ENCODE peak calls at places on chromosome 19, in four cellular contexts. B, N, X and S are unnamed samples.

GRCh38 chr19:47729468-47729798 is 15.9 kb upstream of the NOP53 start:
- DNase-seq in X (peak; percentile 57), N (no peak), B (no peak), S (no peak)

GRCh38 chr19:29404951-29405727 is 120.7 kb upstream of the VSTM2B start:
- DNase-seq in N (no peak), B (peak; percentile 90), X (no peak), S (no peak)

GRCh38 chr19:54310543-54310942 is 2.4 kb downstream of the LILRA5 start:
- DNase-seq in N (no peak), X (no peak), B (no peak), S (no peak)

GRCh38 chr19:23033721-23034120 is 30.7 kb upstream of the ZNF728 start:
- DNase-seq in X (no peak), N (no peak), B (no peak), S (no peak)

GRCh38 chr19:46624958-46625661 is at the start of gene PTGIR:
- DNase-seq in N (no peak), X (peak; percentile 62), B (no peak), S (peak; percentile 74)

GRCh38 chr19:41921280-41922219 is 6.7 kb downstream of the ERFL start:
- DNase-seq in X (no peak), B (no peak), N (no peak), S (no peak)

GRCh38 chr19:14476663-14477401 is 1.7 kb upstream of the PTGER1 start:
- DNase-seq in X (peak; percentile 54), N (peak; percentile 55), B (no peak), S (no peak)

GRCh38 chr19:12834418-12834943 is at the start of gene RTBDN:
- DNase-seq in B (no peak), N (no peak), X (no peak), S (no peak)

GRCh38 chr19:18733196-18733647 is 49.7 kb downstream of the CRTC1 start:
- DNase-seq in N (no peak), X (peak; percentile 51), B (peak; percentile 10), S (no peak)

GRCh38 chr19:49422407-49423277 is 599 bp downstream of the PTH2 start:
- DNase-seq in X (no peak), B (peak; percentile 17), N (peak; percentile 67), S (no peak)

GRCh38 chr19:23075031-23075733 is 41.6 kb upstream of the ZNF730 start:
- DNase-seq in N (peak; percentile 5), B (peak; percentile 77), X (peak; percentile 33), S (peak; percentile 13)

GRCh38 chr19:47699360-47699917 is 13.8 kb upstream of the EHD2 start:
- DNase-seq in X (no peak), N (peak; percentile 32), B (no peak), S (no peak)

GRCh38 chr19:8041553-8041952 is 11.0 kb upstream of the CCL25 start:
- DNase-seq in X (no peak), N (no peak), B (no peak), S (no peak)

GRCh38 chr19:10086904-10087256 is 763 bp downstream of the SHFL start:
- DNase-seq in X (no peak), B (no peak), N (peak; percentile 20), S (no peak)

GRCh38 chr19:11736696-11737095 is 2.0 kb downstream of the ZNF823 start:
- DNase-seq in N (no peak), X (no peak), B (no peak), S (peak; percentile 25)

GRCh38 chr19:16066611-16067104 is 9.6 kb upstream of the TPM4 start:
- DNase-seq in B (no peak), X (no peak), N (peak; percentile 46), S (no peak)

GRCh38 chr19:41937976-41938375 is 9.7 kb upstream of the ERFL start:
- DNase-seq in B (no peak), N (no peak), X (no peak), S (no peak)

GRCh38 chr19:32373614-32374295 is 28.3 kb downstream of the ZNF507 start:
- DNase-seq in B (no peak), N (no peak), X (peak; percentile 97), S (peak; percentile 96)

GRCh38 chr19:55426042-55426441 is 17.1 kb downstream of the SHISA7 start:
- DNase-seq in B (no peak), X (no peak), N (no peak), S (no peak)

GRCh38 chr19:40238775-40239174 is 12.3 kb upstream of the CCNP start:
- DNase-seq in B (no peak), N (no peak), X (no peak), S (no peak)

GRCh38 chr19:17473041-17473440 is 2.7 kb downstream of the SLC27A1 start:
- DNase-seq in N (no peak), X (no peak), B (no peak), S (no peak)

GRCh38 chr19:37217533-37217854 is 520 bp upstream of the ZNF383 start:
- DNase-seq in X (no peak), B (no peak), N (no peak), S (no peak)

GRCh38 chr19:42281175-42282035 is 12.4 kb downstream of the CIC start:
- DNase-seq in X (no peak), N (peak; percentile 30), B (peak; percentile 58), S (no peak)

GRCh38 chr19:18649371-18650047 is 12.7 kb downstream of the KLHL26 start:
- DNase-seq in B (no peak), X (no peak), N (peak; percentile 39), S (peak; percentile 21)

GRCh38 chr19:49347835-49348234 is 12.6 kb downstream of the CD37 start:
- DNase-seq in X (no peak), N (no peak), B (no peak), S (peak; percentile 67)

GRCh38 chr19:575527-576506 is 3.4 kb downstream of the BSG start:
- DNase-seq in X (no peak), N (no peak), B (no peak), S (no peak)

GRCh38 chr19:40519352-40520322 is 52.8 kb downstream of the SPTBN4 start:
- DNase-seq in X (no peak), B (peak; percentile 2), N (no peak), S (no peak)